ENCODE peak calls at places on chromosome X, in five cellular contexts. R, H, I, E and J are unnamed samples.

GRCh38 chrX:48978226-48978625 is 6.6 kb upstream of the KCND1 start:
- DNase-seq in R (no peak), H (no peak), I (no peak), E (no peak), J (no peak)

GRCh38 chrX:129524250-129524850 is 1.1 kb upstream of the SMARCA1 start:
- DNase-seq in R (no peak), H (no peak), I (no peak), E (no peak), J (no peak)

GRCh38 chrX:12610079-12610478 is 181.1 kb upstream of the PRPS2 start:
- DNase-seq in R (no peak), H (no peak), I (no peak), E (no peak), J (no peak)

GRCh38 chrX:35617836-35618235 is 180.3 kb upstream of the MAGEB16 start:
- DNase-seq in R (no peak), H (no peak), I (no peak), E (no peak), J (no peak)

GRCh38 chrX:123186796-123187195 is 2.7 kb downstream of the GRIA3 start:
- DNase-seq in R (no peak), H (no peak), I (no peak), E (no peak), J (no peak)

GRCh38 chrX:108199041-108199440 is 107.5 kb downstream of the ATG4A start:
- DNase-seq in R (no peak), H (no peak), I (no peak), E (no peak), J (no peak)

GRCh38 chrX:9352683-9353430 is 112.0 kb upstream of the TBL1X start:
- DNase-seq in R (no peak), H (no peak), I (no peak), E (peak; percentile 55), J (no peak)

GRCh38 chrX:152641996-152642395 is 4.3 kb downstream of the GABRQ start:
- DNase-seq in R (no peak), H (no peak), I (no peak), E (no peak), J (no peak)

GRCh38 chrX:38816158-38816557 is 14.9 kb downstream of the MID1IP1 start:
- DNase-seq in R (no peak), H (no peak), I (no peak), E (peak; percentile 61), J (no peak)

GRCh38 chrX:138638996-138639395 is 72.5 kb downstream of the FGF13 start:
- DNase-seq in R (no peak), H (no peak), I (no peak), E (no peak), J (no peak)

GRCh38 chrX:154840856-154841255 is 6.4 kb upstream of the SMIM9 start:
- DNase-seq in R (no peak), H (no peak), I (no peak), E (peak; percentile 21), J (no peak)

GRCh38 chrX:63754141-63754859 is 30.7 kb downstream of the ARHGEF9 start:
- DNase-seq in R (no peak), H (peak; percentile 2), I (peak; percentile 4), E (peak; percentile 27), J (peak; percentile 8)

GRCh38 chrX:70033348-70033747 is 16.4 kb downstream of the AWAT2 start:
- DNase-seq in R (no peak), H (no peak), I (no peak), E (peak; percentile 27), J (no peak)

GRCh38 chrX:45619290-45619689 is 418.6 kb upstream of the DIPK2B start:
- DNase-seq in R (no peak), H (no peak), I (no peak), E (no peak), J (no peak)

GRCh38 chrX:39759526-39760224 is 338.1 kb downstream of the BCOR start:
- DNase-seq in R (no peak), H (no peak), I (no peak), E (no peak), J (no peak)

GRCh38 chrX:98490670-98491069 is 1607.0 kb downstream of the RPA4 start:
- DNase-seq in R (no peak), H (no peak), I (no peak), E (no peak), J (no peak)

GRCh38 chrX:134569306-134569705 is 89.0 kb downstream of the PLAC1 start:
- DNase-seq in R (no peak), H (no peak), I (no peak), E (no peak), J (no peak)

GRCh38 chrX:110383414-110383813 is 24.8 kb downstream of the RTL9 start:
- DNase-seq in R (no peak), H (no peak), I (no peak), E (no peak), J (no peak)

GRCh38 chrX:24097741-24098140 is 43.0 kb downstream of the EIF2S3 start:
- DNase-seq in R (no peak), H (no peak), I (no peak), E (no peak), J (no peak)

GRCh38 chrX:38560776-38561125 is 591 bp upstream of the TSPAN7 start:
- DNase-seq in R (no peak), H (no peak), I (no peak), E (no peak), J (no peak)

GRCh38 chrX:37912286-37912685 is 64.9 kb upstream of the DYNLT3 start:
- DNase-seq in R (no peak), H (no peak), I (no peak), E (no peak), J (no peak)

GRCh38 chrX:54182194-54182863 is 725 bp downstream of the FAM120C start:
- DNase-seq in R (no peak), H (peak; percentile 58), I (peak; percentile 48), E (peak; percentile 72), J (peak; percentile 29)

GRCh38 chrX:141839856-141840255 is 1.7 kb downstream of the MAGEC3 start:
- DNase-seq in R (no peak), H (no peak), I (no peak), E (no peak), J (no peak)

GRCh38 chrX:9626379-9626778 is 139.3 kb downstream of the GPR143 start:
- DNase-seq in R (no peak), H (no peak), I (no peak), E (no peak), J (no peak)

GRCh38 chrX:13050151-13050550 is 5.7 kb upstream of the FAM9C start:
- DNase-seq in R (no peak), H (no peak), I (no peak), E (no peak), J (no peak)

GRCh38 chrX:68648960-68649359 is 1.5 kb downstream of the STARD8 start:
- DNase-seq in R (no peak), H (no peak), I (no peak), E (no peak), J (no peak)

GRCh38 chrX:136752796-136753195 is 27.9 kb downstream of the ARHGEF6 start:
- DNase-seq in R (no peak), H (no peak), I (no peak), E (no peak), J (no peak)

GRCh38 chrX:19303216-19303880 is 40.4 kb upstream of the PDHA1 start:
- DNase-seq in R (no peak), H (no peak), I (no peak), E (no peak), J (no peak)

GRCh38 chrX:84340981-84341380 is 153.0 kb upstream of the RPS6KA6 start:
- DNase-seq in R (no peak), H (no peak), I (no peak), E (no peak), J (no peak)

GRCh38 chrX:13923845-13924244 is 105.8 kb downstream of the GEMIN8 start:
- DNase-seq in R (no peak), H (no peak), I (no peak), E (no peak), J (no peak)

GRCh38 chrX:129932792-129933321 is 26.9 kb downstream of the UTP14A start:
- DNase-seq in R (no peak), H (no peak), I (no peak), E (no peak), J (no peak)

GRCh38 chrX:123884809-123885408 is 25.1 kb downstream of the XIAP start:
- DNase-seq in R (no peak), H (peak; percentile 28), I (no peak), E (peak; percentile 46), J (no peak)